ENCODE peak calls at places on chromosomes 12 and 14, in ten cellular contexts. D is vagina, I is Calu3, T is ovary, L is HCT116, E is progenitor cell of endocrine pancreas, G is upper lobe of left lung, W is tibial artery, K is lung, V is psoas muscle. F is an unnamed sample.

GRCh38 chr12:28107679-28108078 is 82.6 kb upstream of the CCDC91 start:
- DNase-seq in D (no peak), I (no peak), T (no peak), L (no peak), E (no peak), G (no peak), W (no peak), K (no peak), V (no peak), F (no peak)

GRCh38 chr12:56928262-56928661 is 5.9 kb downstream of the SDR9C7 start:
- DNase-seq in D (no peak), I (no peak), T (no peak), L (no peak), E (no peak), G (no peak), W (no peak), K (no peak), V (no peak), F (no peak)

GRCh38 chr12:52119398-52120254 is 40.1 kb downstream of the SMIM41 start:
- DNase-seq in D (peak), I (peak), T (no peak), L (peak), E (peak), G (peak), W (no peak), K (peak), V (no peak), F (no peak)

GRCh38 chr14:89214221-89214965 is 202.6 kb downstream of the FOXN3 start:
- DNase-seq in D (no peak), I (peak), T (no peak), L (no peak), E (no peak), G (no peak), W (peak), K (peak), V (peak), F (no peak)

GRCh38 chr12:128861226-128862016 is 8.1 kb downstream of the GLT1D1 start:
- DNase-seq in D (no peak), I (no peak), T (no peak), L (no peak), E (no peak), G (no peak), W (no peak), K (no peak), V (no peak), F (no peak)

GRCh38 chr14:70622111-70622712 is 19.5 kb upstream of the TTC9 start:
- DNase-seq in D (no peak), I (peak), T (no peak), L (peak), E (peak), G (no peak), W (no peak), K (no peak), V (no peak), F (no peak)

GRCh38 chr14:22420598-22421186 is 168.3 kb downstream of the DAD1 start:
- DNase-seq in D (no peak), I (no peak), T (no peak), L (no peak), E (no peak), G (no peak), W (no peak), K (no peak), V (no peak), F (no peak)

GRCh38 chr12:67714648-67715047 is 66.1 kb downstream of the DYRK2 start:
- DNase-seq in D (no peak), I (no peak), T (no peak), L (no peak), E (no peak), G (no peak), W (no peak), K (no peak), V (no peak), F (no peak)

GRCh38 chr12:75550401-75550851 is 39.0 kb upstream of the KRR1 start:
- DNase-seq in D (no peak), I (no peak), T (no peak), L (no peak), E (no peak), G (no peak), W (no peak), K (no peak), V (no peak), F (no peak)

GRCh38 chr12:508795-509194 is 49.1 kb downstream of the B4GALNT3 start:
- DNase-seq in D (no peak), I (peak), T (no peak), L (no peak), E (no peak), G (no peak), W (no peak), K (peak), V (no peak), F (no peak)

GRCh38 chr14:58690801-58691516 is 53.2 kb downstream of the DACT1 start:
- DNase-seq in D (no peak), I (no peak), T (no peak), L (no peak), E (no peak), G (peak), W (no peak), K (peak), V (no peak), F (no peak)

GRCh38 chr12:62698701-62699101 is 232.1 kb downstream of the MON2 start:
- DNase-seq in D (no peak), I (no peak), T (no peak), L (no peak), E (no peak), G (no peak), W (no peak), K (no peak), V (no peak), F (no peak)

GRCh38 chr12:69240625-69240984 is 1.2 kb downstream of the CPSF6 start:
- DNase-seq in D (no peak), I (no peak), T (no peak), L (no peak), E (no peak), G (no peak), W (no peak), K (no peak), V (no peak), F (no peak)

GRCh38 chr12:89098390-89099102 is 253.8 kb downstream of the DUSP6 start:
- DNase-seq in D (no peak), I (no peak), T (no peak), L (no peak), E (no peak), G (peak), W (no peak), K (no peak), V (no peak), F (no peak)

GRCh38 chr12:25155031-25155576 is 39.9 kb downstream of the DNAI7 start:
- DNase-seq in D (no peak), I (peak), T (no peak), L (peak), E (no peak), G (no peak), W (no peak), K (no peak), V (no peak), F (no peak)

GRCh38 chr14:92581966-92582566 is 68.5 kb downstream of the RIN3 start:
- DNase-seq in D (no peak), I (no peak), T (no peak), L (no peak), E (no peak), G (no peak), W (no peak), K (no peak), V (no peak), F (no peak)

GRCh38 chr14:87111141-87111540 is 881.8 kb downstream of the GALC start:
- DNase-seq in D (no peak), I (no peak), T (no peak), L (no peak), E (no peak), G (no peak), W (no peak), K (no peak), V (no peak), F (no peak)

GRCh38 chr12:53951577-53952334 is 2.9 kb upstream of the HOXC12 start:
- DNase-seq in D (no peak), I (no peak), T (no peak), L (no peak), E (no peak), G (peak), W (no peak), K (no peak), V (peak), F (no peak)

GRCh38 chr12:53950789-53951576 is 3.7 kb upstream of the HOXC12 start:
- DNase-seq in D (no peak), I (no peak), T (peak), L (no peak), E (no peak), G (peak), W (no peak), K (no peak), V (peak), F (no peak)

GRCh38 chr12:53949631-53950440 is 4.9 kb upstream of the HOXC12 start:
- DNase-seq in D (no peak), I (no peak), T (no peak), L (no peak), E (no peak), G (peak), W (no peak), K (no peak), V (peak), F (no peak)

GRCh38 chr12:53950441-53950781 is 4.3 kb upstream of the HOXC12 start:
- DNase-seq in D (no peak), I (no peak), T (no peak), L (no peak), E (no peak), G (no peak), W (no peak), K (no peak), V (no peak), F (no peak)

GRCh38 chr12:53948650-53949593 is 5.8 kb upstream of the HOXC12 start:
- DNase-seq in D (no peak), I (no peak), T (no peak), L (no peak), E (no peak), G (peak), W (no peak), K (no peak), V (no peak), F (no peak)
- TF ChIP-seq CTCF in D (no peak), I (no peak), T (no peak), L (peak), E (no peak), G (no peak), W (no peak), K (no peak), V (no peak), F (no peak)

DNA sequence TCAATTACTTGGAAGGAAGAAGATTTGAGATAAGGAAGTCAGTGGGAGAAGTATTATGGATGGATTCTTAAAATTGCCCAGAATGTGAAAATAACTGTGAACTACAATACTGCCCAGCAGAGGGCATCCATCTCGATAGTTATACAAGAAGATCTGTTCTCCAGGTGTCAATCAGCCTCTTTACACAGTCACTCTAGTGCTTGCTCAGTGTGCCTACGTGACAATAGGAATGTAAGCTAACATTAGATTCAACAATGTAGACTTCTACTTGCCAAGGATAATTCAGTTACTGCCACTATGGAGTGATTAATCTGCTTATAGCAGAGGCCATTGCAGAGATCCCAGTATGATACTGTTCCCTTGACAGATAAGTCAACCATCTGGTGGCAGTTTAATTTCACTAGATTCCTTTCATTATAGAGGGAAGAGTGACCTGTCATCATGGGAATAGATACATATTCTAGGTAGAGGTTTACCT is 10.6 kb upstream of the MAP4K5 start:
- DNase-seq in D (no peak), I (peak), T (no peak), L (peak), E (no peak), G (no peak), W (peak), K (peak), V (no peak), F (no peak)
- TF ChIP-seq CTCF in D (peak), I (no peak), T (no peak), L (peak), E (peak), G (peak), W (peak), K (peak), V (peak), F (peak)

GRCh38 chr12:120390540-120391120 is 21.7 kb upstream of the MSI1 start:
- DNase-seq in D (no peak), I (no peak), T (no peak), L (no peak), E (no peak), G (no peak), W (no peak), K (no peak), V (no peak), F (no peak)
- TF ChIP-seq CTCF in D (no peak), I (no peak), T (no peak), L (no peak), E (no peak), G (no peak), W (no peak), K (no peak), V (no peak), F (no peak)

DNA sequence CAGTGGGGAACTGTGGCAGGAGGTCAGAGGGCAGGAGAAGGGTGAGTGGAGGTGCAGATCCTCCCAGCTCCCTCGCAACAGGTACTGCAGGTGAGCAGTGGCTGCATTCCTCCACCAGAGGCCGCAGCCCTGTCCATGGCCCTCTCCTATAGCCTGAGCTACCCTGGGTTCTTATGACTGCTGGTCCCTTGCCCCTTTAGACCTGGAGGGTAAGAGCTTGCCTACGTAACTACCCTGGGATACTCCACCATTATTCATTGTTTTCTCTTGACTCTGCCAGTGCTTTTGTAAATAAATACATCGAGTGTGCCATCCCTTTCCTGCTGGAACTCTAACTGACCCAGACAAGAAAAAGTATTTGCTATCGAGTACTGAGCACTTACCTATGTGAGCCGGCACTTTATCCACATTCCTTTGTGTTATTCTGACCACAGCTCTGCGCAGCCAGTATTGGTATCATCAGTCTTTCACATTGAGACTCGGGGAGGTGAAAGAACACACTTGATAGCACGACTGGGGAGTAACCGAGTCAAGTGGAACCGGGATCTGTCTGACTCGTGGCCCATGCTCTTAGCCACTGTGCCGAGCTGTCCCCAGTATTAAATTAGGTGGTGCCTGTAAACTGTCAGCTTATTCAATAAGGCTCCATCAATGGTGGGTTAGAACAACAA is 38.5 kb downstream of the LTBP2 start:
- DNase-seq in D (no peak), I (peak), T (no peak), L (no peak), E (no peak), G (no peak), W (no peak), K (no peak), V (peak), F (no peak)
- TF ChIP-seq CTCF in D (no peak), I (peak), T (no peak), L (peak), E (peak), G (peak), W (no peak), K (no peak), V (no peak), F (no peak)

GRCh38 chr12:11714626-11715025 is 65.2 kb downstream of the ETV6 start:
- DNase-seq in D (no peak), I (no peak), T (no peak), L (no peak), E (no peak), G (no peak), W (no peak), K (no peak), V (no peak), F (no peak)
- TF ChIP-seq CTCF in D (no peak), I (no peak), T (no peak), L (no peak), E (no peak), G (no peak), W (no peak), K (no peak), V (no peak), F (no peak)

GRCh38 chr12:45122776-45123380 is 72.0 kb upstream of the DBX2 start:
- DNase-seq in D (no peak), I (peak), T (no peak), L (peak), E (no peak), G (no peak), W (no peak), K (no peak), V (no peak), F (no peak)
- TF ChIP-seq CTCF in D (peak), I (no peak), T (no peak), L (peak), E (peak), G (no peak), W (no peak), K (no peak), V (peak), F (no peak)

GRCh38 chr12:125018356-125018755 is 24.9 kb downstream of the BRI3BP start:
- DNase-seq in D (no peak), I (no peak), T (no peak), L (no peak), E (no peak), G (no peak), W (no peak), K (no peak), V (no peak), F (no peak)
- TF ChIP-seq CTCF in D (no peak), I (no peak), T (no peak), L (no peak), E (no peak), G (no peak), W (no peak), K (no peak), V (no peak), F (no peak)

DNA sequence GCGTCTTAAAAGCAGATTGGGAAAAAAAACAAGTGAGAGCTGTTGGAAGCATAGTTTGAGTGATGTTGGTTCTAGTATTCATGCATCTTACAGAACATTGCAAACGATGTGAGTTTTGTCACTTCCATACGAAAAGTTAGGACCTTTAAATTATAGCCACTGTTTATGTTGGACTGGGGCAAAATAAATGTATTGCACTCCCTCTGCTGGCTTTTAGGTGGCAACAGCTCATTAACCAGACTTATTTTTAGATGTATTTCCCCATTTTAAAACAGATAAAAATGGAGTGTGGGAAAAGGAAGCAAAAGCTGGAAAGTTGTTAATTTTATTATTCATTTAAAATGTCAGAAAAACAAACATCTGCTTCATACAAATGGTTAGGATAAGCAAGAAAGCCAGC is 111.9 kb downstream of the LGR5 start:
- DNase-seq in D (no peak), I (no peak), T (no peak), L (peak), E (no peak), G (no peak), W (no peak), K (no peak), V (no peak), F (no peak)
- TF ChIP-seq CTCF in D (no peak), I (no peak), T (no peak), L (peak), E (peak), G (no peak), W (no peak), K (no peak), V (peak), F (no peak)

DNA sequence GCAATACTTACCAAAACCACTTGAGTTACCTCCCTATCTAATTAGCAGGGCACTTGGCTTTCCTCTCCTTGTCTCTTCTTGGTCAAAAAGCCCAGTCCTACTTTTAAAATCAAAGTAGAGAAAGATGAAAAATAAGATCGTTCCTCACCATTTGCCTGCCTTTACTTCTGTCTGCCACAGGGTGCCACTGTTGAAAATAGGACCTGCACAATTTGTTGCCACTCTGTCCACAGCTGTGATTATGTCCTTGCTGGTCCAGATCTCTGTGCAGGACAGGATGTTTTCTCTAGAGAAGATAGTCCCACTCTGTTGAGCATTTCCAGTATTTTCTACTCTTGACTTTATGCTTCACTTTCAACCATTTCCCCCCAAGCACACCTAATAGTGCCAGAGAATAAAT is 179.9 kb downstream of the PDZRN4 start:
- DNase-seq in D (no peak), I (no peak), T (no peak), L (peak), E (no peak), G (no peak), W (no peak), K (no peak), V (no peak), F (no peak)
- TF ChIP-seq CTCF in D (no peak), I (no peak), T (no peak), L (peak), E (peak), G (no peak), W (no peak), K (no peak), V (no peak), F (no peak)

GRCh38 chr12:53174881-53175491 is 5.5 kb upstream of the ZNF740 start:
- DNase-seq in D (no peak), I (no peak), T (no peak), L (no peak), E (peak), G (no peak), W (no peak), K (no peak), V (no peak), F (no peak)
- TF ChIP-seq CTCF in D (no peak), I (no peak), T (no peak), L (peak), E (peak), G (peak), W (no peak), K (no peak), V (no peak), F (no peak)